ENCODE peak calls at places on chromosome 1, in six cellular contexts. One of them, this sample, is unnamed.
A peak's percentile ranks its signal among the peaks of the same experiment; 100 is the strongest.

GRCh38 chr1:178819123-178819522 is 51.8 kb downstream of the ANGPTL1 start:
- DNase-seq in NB4: no peak
- DNase-seq in A549: no peak
- DNase-seq in AG04450: no peak
- DNase-seq in heart right ventricle: no peak
- DNase-seq in fibroblast of pulmonary artery: no peak
- DNase-seq in this sample: no peak

GRCh38 chr1:101236546-101237228 is at the start of gene S1PR1:
- DNase-seq in NB4: peak; percentile 33
- DNase-seq in A549: no peak
- DNase-seq in AG04450: no peak
- DNase-seq in heart right ventricle: peak; percentile 83
- DNase-seq in fibroblast of pulmonary artery: peak; percentile 92
- DNase-seq in this sample: no peak

GRCh38 chr1:48202030-48202752 is 20.3 kb upstream of the SLC5A9 start:
- DNase-seq in NB4: peak; percentile 61
- DNase-seq in A549: peak; percentile 21
- DNase-seq in AG04450: peak; percentile 53
- DNase-seq in heart right ventricle: peak; percentile 57
- DNase-seq in fibroblast of pulmonary artery: peak; percentile 87
- DNase-seq in this sample: peak; percentile 83

GRCh38 chr1:21022279-21023040 is 154.2 kb downstream of the EIF4G3 start:
- DNase-seq in NB4: peak; percentile 88
- DNase-seq in A549: peak; percentile 73
- DNase-seq in AG04450: peak; percentile 94
- DNase-seq in heart right ventricle: no peak
- DNase-seq in fibroblast of pulmonary artery: peak; percentile 99
- DNase-seq in this sample: peak; percentile 99

GRCh38 chr1:192887426-192887825 is 78.6 kb downstream of the RGS2 start:
- DNase-seq in NB4: no peak
- DNase-seq in A549: no peak
- DNase-seq in AG04450: no peak
- DNase-seq in heart right ventricle: no peak
- DNase-seq in fibroblast of pulmonary artery: no peak
- DNase-seq in this sample: no peak

GRCh38 chr1:113244134-113244820 is 146.0 kb upstream of the MAGI3 start:
- DNase-seq in NB4: peak; percentile 6
- DNase-seq in A549: no peak
- DNase-seq in AG04450: no peak
- DNase-seq in heart right ventricle: no peak
- DNase-seq in fibroblast of pulmonary artery: no peak
- DNase-seq in this sample: no peak

GRCh38 chr1:53681647-53682368 is 57.2 kb downstream of the GLIS1 start:
- DNase-seq in NB4: peak; percentile 49
- DNase-seq in A549: peak; percentile 50
- DNase-seq in AG04450: no peak
- DNase-seq in heart right ventricle: peak; percentile 33
- DNase-seq in fibroblast of pulmonary artery: peak; percentile 36
- DNase-seq in this sample: no peak

GRCh38 chr1:23449918-23450317 is 25.4 kb upstream of the TCEA3 start:
- DNase-seq in NB4: no peak
- DNase-seq in A549: no peak
- DNase-seq in AG04450: no peak
- DNase-seq in heart right ventricle: peak; percentile 71
- DNase-seq in fibroblast of pulmonary artery: no peak
- DNase-seq in this sample: no peak

GRCh38 chr1:41586230-41586629 is 101.7 kb upstream of the EDN2 start:
- DNase-seq in NB4: no peak
- DNase-seq in A549: no peak
- DNase-seq in AG04450: no peak
- DNase-seq in heart right ventricle: no peak
- DNase-seq in fibroblast of pulmonary artery: no peak
- DNase-seq in this sample: no peak

DNA sequence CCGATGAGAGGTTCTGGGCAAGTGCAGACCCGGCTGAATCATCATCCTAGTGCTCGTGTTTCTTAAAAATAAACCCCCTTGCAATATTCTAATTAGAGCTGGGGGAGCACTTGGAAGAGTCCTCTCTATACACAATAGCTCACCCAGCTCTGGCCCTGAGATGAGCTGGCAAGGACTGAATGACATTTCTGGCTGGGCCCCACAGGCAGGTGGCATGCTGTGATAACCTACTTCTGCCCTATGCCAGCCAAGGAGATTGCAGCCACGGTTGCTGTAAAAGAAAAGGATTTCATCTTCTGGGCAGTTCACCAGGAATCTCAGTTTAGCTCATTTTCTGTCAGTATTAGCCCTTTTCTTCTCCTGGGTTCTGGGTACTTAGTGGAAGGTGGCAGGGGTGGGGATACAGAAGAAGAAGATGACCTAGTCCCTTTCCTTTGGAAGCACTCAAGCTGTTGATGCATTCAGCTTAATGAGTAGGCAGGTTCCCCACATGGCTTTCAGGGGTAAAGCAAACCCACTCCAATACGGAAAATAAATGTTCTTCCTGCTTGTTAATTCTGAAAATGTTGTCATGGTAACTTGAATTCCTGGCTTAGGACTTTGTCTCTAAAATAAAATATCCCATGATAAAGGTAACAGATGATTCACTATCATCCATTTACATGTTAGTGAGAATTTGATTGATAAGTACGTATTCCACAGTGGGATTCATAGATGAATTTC is 32.2 kb downstream of the VASH2 start:
- DNase-seq in NB4: no peak
- DNase-seq in A549: no peak
- DNase-seq in AG04450: no peak
- DNase-seq in heart right ventricle: no peak
- DNase-seq in fibroblast of pulmonary artery: no peak
- DNase-seq in this sample: no peak
- H3K4me3 ChIP-seq in NB4: no peak overlapping the region
- H3K4me3 ChIP-seq in A549: no peak overlapping the region
- H3K4me3 ChIP-seq in AG04450: no peak overlapping the region
- H3K4me3 ChIP-seq in heart right ventricle: no peak overlapping the region
- H3K4me3 ChIP-seq in fibroblast of pulmonary artery: no peak overlapping the region
- H3K4me3 ChIP-seq in this sample: no peak overlapping the region

GRCh38 chr1:39266269-39266668 is 61.8 kb downstream of the MACF1 start:
- DNase-seq in NB4: peak; percentile 24
- DNase-seq in A549: no peak
- DNase-seq in AG04450: no peak
- DNase-seq in heart right ventricle: no peak
- DNase-seq in fibroblast of pulmonary artery: peak; percentile 32
- DNase-seq in this sample: no peak
- TF ChIP-seq CTCF in NB4: no peak
- TF ChIP-seq CTCF in A549: peak; percentile 17
- TF ChIP-seq CTCF in AG04450: peak; percentile 11
- TF ChIP-seq CTCF in heart right ventricle: no peak
- TF ChIP-seq CTCF in fibroblast of pulmonary artery: peak; percentile 24
- TF ChIP-seq CTCF in this sample: peak; percentile 22

GRCh38 chr1:112026018-112026417 is 36.5 kb upstream of the KCND3 start:
- DNase-seq in NB4: no peak
- DNase-seq in A549: no peak
- DNase-seq in AG04450: no peak
- DNase-seq in heart right ventricle: no peak
- DNase-seq in fibroblast of pulmonary artery: no peak
- DNase-seq in this sample: no peak

GRCh38 chr1:112021263-112021662 is 31.8 kb upstream of the KCND3 start:
- DNase-seq in NB4: no peak
- DNase-seq in A549: no peak
- DNase-seq in AG04450: no peak
- DNase-seq in heart right ventricle: no peak
- DNase-seq in fibroblast of pulmonary artery: no peak
- DNase-seq in this sample: no peak

DNA sequence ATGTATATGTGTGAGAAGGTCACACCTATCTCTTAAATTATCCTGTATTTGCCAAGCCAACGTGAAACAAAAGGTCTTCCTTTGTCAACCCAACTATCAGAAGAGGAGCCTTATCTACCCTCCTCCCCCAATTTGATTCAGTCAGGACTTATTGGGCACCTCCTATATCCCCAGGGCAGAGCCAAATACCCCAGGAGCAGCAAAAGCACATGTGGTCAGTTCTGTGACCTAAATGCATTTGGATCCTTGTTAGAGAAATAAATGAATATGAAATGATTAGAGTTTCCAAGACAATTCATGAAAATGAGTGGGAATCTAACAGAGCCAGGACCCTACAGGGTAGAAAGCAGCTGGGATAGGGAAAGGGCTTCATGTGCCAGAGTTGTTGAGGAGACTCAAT is 37.0 kb upstream of the KCND3 start:
- DNase-seq in NB4: no peak
- DNase-seq in A549: no peak
- DNase-seq in AG04450: no peak
- DNase-seq in heart right ventricle: no peak
- DNase-seq in fibroblast of pulmonary artery: no peak
- DNase-seq in this sample: no peak
- H3K4me3 ChIP-seq in NB4: no peak overlapping the region
- H3K4me3 ChIP-seq in A549: no peak overlapping the region
- H3K4me3 ChIP-seq in AG04450: no peak overlapping the region
- H3K4me3 ChIP-seq in heart right ventricle: no peak overlapping the region
- H3K4me3 ChIP-seq in fibroblast of pulmonary artery: no peak overlapping the region
- H3K4me3 ChIP-seq in this sample: no peak overlapping the region

DNA sequence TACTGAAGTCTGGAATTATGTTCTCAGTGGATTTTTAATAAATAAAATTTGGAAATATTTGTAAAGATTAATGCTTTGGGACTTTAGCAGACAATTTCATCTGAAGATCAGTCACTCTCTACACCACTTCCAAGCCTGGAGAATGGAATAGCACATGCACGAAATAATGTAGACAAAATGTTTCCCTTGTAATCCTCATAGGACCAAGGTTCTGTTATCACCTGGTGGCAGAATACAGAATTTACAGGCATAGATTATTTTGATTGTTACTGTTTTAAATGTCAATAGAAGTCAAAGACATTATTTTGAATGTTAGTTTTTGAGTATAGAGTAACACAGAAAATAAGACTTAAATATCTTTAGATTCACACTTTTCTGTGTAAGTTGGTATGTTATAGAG is 9.1 kb upstream of the ELAVL4 start:
- DNase-seq in NB4: no peak
- DNase-seq in A549: no peak
- DNase-seq in AG04450: no peak
- DNase-seq in heart right ventricle: no peak
- DNase-seq in fibroblast of pulmonary artery: no peak
- DNase-seq in this sample: no peak
- TF ChIP-seq CTCF in NB4: no peak
- TF ChIP-seq CTCF in A549: no peak
- TF ChIP-seq CTCF in AG04450: no peak
- TF ChIP-seq CTCF in heart right ventricle: no peak
- TF ChIP-seq CTCF in fibroblast of pulmonary artery: no peak
- TF ChIP-seq CTCF in this sample: peak; percentile 17

This sample was measured in epithelial cell of proximal tubule.